ENCODE peak calls at places on chromosomes 1 and 21, in four cellular contexts. A is gastrocnemius medialis, G is upper lobe of left lung, W is heart left ventricle. U is an unnamed sample.

GRCh38 chr1:94119796-94120590 is 955 bp downstream of the ABCA4 start:
- ATAC-seq in A (no peak), G (no peak), W (no peak), U (no peak)

GRCh38 chr1:198494139-198494538 is 46.3 kb downstream of the ATP6V1G3 start:
- ATAC-seq in A (no peak), G (no peak), W (no peak), U (no peak)

GRCh38 chr1:215114154-215114933 is 31.8 kb downstream of the KCNK2 start:
- ATAC-seq in A (peak), G (peak), W (no peak), U (no peak)

GRCh38 chr1:200564319-200564718 is 56.2 kb downstream of the KIF14 start:
- ATAC-seq in A (no peak), G (no peak), W (no peak), U (no peak)

GRCh38 chr1:202018226-202018475 is 7.8 kb downstream of the ELF3 start:
- ATAC-seq in A (no peak), G (no peak), W (peak), U (no peak)

GRCh38 chr1:10917513-10918454 is 94.7 kb upstream of the TARDBP start:
- ATAC-seq in A (no peak), G (peak), W (no peak), U (no peak)

GRCh38 chr1:86155807-86156561 is 588 bp downstream of the COL24A1 start:
- ATAC-seq in A (peak), G (peak), W (peak), U (peak)

GRCh38 chr1:32933742-32934322 is 30.8 kb downstream of the RNF19B start:
- ATAC-seq in A (no peak), G (no peak), W (peak), U (peak)

GRCh38 chr1:53349968-53350852 is 22.3 kb upstream of the LRP8 start:
- ATAC-seq in A (no peak), G (no peak), W (no peak), U (no peak)

GRCh38 chr1:244995602-244996400 is 131.5 kb upstream of the HNRNPU start:
- ATAC-seq in A (no peak), G (peak), W (no peak), U (no peak)

GRCh38 chr1:68378296-68379084 is 71.3 kb downstream of the RPE65 start:
- ATAC-seq in A (no peak), G (no peak), W (no peak), U (no peak)

GRCh38 chr1:235998812-235999211 is 66.1 kb downstream of the NID1 start:
- ATAC-seq in A (no peak), G (peak), W (no peak), U (no peak)

GRCh38 chr1:152374451-152374850 is 14.6 kb upstream of the FLG2 start:
- ATAC-seq in A (no peak), G (no peak), W (peak), U (no peak)

GRCh38 chr1:86852737-86853408 is 61.1 kb downstream of the SELENOF start:
- ATAC-seq in A (no peak), G (no peak), W (no peak), U (no peak)

GRCh38 chr1:57258616-57259330 is 165.1 kb downstream of the DAB1 start:
- ATAC-seq in A (no peak), G (no peak), W (no peak), U (no peak)

GRCh38 chr1:15354580-15354965 is 55.1 kb upstream of the EFHD2 start:
- ATAC-seq in A (no peak), G (no peak), W (no peak), U (no peak)

GRCh38 chr1:8026976-8027747 is 1.1 kb upstream of the ERRFI1 start:
- ATAC-seq in A (no peak), G (peak), W (no peak), U (peak)

GRCh38 chr1:195097316-195097715 is 1510.9 kb downstream of the KCNT2 start:
- ATAC-seq in A (no peak), G (peak), W (no peak), U (no peak)

GRCh38 chr1:32780005-32780404 is 37.2 kb downstream of the YARS1 start:
- ATAC-seq in A (no peak), G (no peak), W (no peak), U (peak)

GRCh38 chr1:236280438-236281285 is 1.1 kb downstream of the ERO1B start:
- ATAC-seq in A (no peak), G (no peak), W (no peak), U (no peak)

GRCh38 chr1:30287976-30288375 is 435.4 kb downstream of the MATN1 start:
- ATAC-seq in A (no peak), G (no peak), W (no peak), U (no peak)

GRCh38 chr1:64701071-64701470 is 43.8 kb upstream of the RAVER2 start:
- ATAC-seq in A (no peak), G (no peak), W (no peak), U (no peak)

GRCh38 chr1:9737716-9738115 is 86.0 kb downstream of the CLSTN1 start:
- ATAC-seq in A (no peak), G (no peak), W (no peak), U (no peak)

GRCh38 chr1:210250998-210251679 is 18.5 kb downstream of the SERTAD4 start:
- ATAC-seq in A (peak), G (peak), W (peak), U (peak)

GRCh38 chr21:32412998-32413504 is 545 bp downstream of the EVA1C start:
- ATAC-seq in A (peak), G (peak), W (peak), U (peak)

GRCh38 chr1:176994926-176995596 is 169.5 kb downstream of the ASTN1 start:
- ATAC-seq in A (no peak), G (no peak), W (no peak), U (no peak)

GRCh38 chr1:179770887-179771502 is 27.9 kb downstream of the FAM163A start:
- ATAC-seq in A (no peak), G (no peak), W (no peak), U (no peak)

GRCh38 chr1:162157469-162157868 is 88.0 kb downstream of the NOS1AP start:
- ATAC-seq in A (no peak), G (no peak), W (no peak), U (no peak)

GRCh38 chr21:33362044-33362555 is 37.3 kb downstream of the IFNAR1 start:
- ATAC-seq in A (no peak), G (peak), W (no peak), U (no peak)

GRCh38 chr1:178192686-178193085 is 98.8 kb downstream of the RASAL2 start:
- ATAC-seq in A (no peak), G (peak), W (peak), U (peak)

GRCh38 chr1:41765109-41765655 is 153.5 kb downstream of the HIVEP3 start:
- ATAC-seq in A (no peak), G (peak), W (peak), U (no peak)

GRCh38 chr1:156746716-156747631 is 4.5 kb downstream of the HDGF start:
- ATAC-seq in A (peak), G (peak), W (peak), U (peak)

GRCh38 chr1:153699768-153700167 is 21.3 kb downstream of the NPR1 start:
- ATAC-seq in A (no peak), G (no peak), W (no peak), U (no peak)

GRCh38 chr1:166032901-166033371 is 133.9 kb downstream of the FAM78B start:
- ATAC-seq in A (peak), G (no peak), W (peak), U (no peak)
- H3K27ac ChIP-seq in A (no peak), G (no peak), W (no peak), U (no peak)

DNA sequence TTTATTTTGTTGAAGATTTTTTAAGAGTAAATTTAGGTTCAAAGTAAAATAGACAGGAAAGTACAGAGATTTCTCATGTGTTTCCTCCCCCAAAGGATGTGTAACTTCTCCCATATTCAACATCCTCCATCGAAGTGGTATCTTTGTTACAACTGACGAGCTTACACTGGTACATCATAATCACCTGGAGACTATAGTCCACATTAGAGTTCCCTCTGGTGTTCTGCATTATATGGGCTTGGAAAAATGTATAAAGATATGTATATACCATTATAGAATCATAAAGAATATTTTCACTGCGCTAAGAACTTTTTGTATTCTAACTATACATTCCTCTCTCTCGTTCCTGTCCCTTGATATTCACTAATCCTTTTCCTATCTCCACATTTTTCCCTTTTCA is 203.7 kb downstream of the AMY1C start:
- ATAC-seq in A (no peak), G (no peak), W (no peak), U (no peak)
- H3K27ac ChIP-seq in A (no peak), G (no peak), W (no peak), U (no peak)

DNA sequence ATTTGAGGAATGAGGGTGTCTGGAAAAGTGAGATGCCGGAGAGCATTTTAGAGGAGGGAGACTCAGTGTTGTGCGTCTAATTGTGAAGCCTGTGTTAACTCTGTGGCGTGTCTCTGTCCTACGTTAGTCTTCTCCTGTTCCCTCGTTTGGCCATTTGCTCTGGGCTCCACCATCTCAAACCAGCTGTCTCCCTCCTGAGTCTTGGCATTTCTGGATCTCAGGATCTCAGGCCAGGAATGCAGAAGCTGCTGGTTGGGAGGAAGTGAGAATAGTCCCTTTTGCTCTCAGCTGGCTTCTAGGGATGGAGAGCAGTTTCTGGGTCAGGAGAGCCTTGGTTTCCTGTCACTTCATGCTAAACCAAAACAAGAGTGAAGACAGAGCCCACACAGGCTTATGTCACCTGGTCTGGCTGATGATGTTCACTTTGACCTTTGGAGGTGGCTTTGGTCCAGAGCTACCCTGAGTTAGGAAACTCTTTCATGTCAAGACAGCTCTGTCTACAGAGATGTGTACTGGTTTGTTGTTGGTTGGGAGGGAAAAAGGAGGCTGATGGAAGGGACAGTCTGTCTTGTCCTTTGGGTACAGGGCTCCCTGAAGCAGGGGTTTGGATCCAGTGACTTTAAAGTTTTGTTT is 859 bp downstream of the NFASC start:
- ATAC-seq in A (no peak), G (no peak), W (no peak), U (peak)
- H3K27ac ChIP-seq in A (no peak), G (no peak), W (peak), U (peak)

GRCh38 chr1:77446841-77447555 is 165.2 kb downstream of the AK5 start:
- ATAC-seq in A (no peak), G (no peak), W (no peak), U (no peak)
- H3K27ac ChIP-seq in A (no peak), G (no peak), W (no peak), U (no peak)

GRCh38 chr1:220786337-220787068 is at the start of gene MTARC1:
- ATAC-seq in A (peak), G (peak), W (peak), U (peak)

GRCh38 chr1:220786057-220786336 is 716 bp upstream of the MTARC1 start:
- ATAC-seq in A (peak), G (peak), W (peak), U (peak)

GRCh38 chr1:220785166-220786056 is 1.3 kb upstream of the MTARC1 start:
- ATAC-seq in A (no peak), G (no peak), W (no peak), U (no peak)

GRCh38 chr1:220788146-220788545 is 1.4 kb downstream of the MTARC1 start:
- ATAC-seq in A (no peak), G (no peak), W (peak), U (no peak)

GRCh38 chr1:220787069-220787614 is 429 bp downstream of the MTARC1 start:
- ATAC-seq in A (peak), G (peak), W (peak), U (peak)
- H3K27ac ChIP-seq in A (peak), G (peak), W (peak), U (peak)

DNA sequence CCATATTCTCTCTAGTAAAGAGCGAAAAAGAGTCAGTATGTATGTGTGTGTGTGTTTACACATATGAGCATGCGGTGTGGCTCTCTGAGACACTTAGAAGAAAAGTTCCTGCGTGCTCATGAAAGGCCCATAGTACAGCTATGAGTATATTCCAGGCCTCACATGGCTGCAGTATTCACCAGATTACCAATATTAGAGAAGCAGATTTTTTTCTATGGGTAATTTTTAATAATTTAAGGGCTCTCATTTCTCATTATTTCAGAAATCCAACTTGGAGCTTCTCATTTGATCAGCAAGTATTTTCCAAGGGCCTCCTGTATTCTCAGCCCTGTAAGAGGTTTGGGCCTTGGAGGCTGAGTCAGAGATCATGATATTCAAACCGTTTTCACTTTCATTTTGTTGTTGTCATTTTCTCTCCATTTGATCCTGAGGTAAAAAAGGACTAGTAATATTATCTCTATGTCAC is 232.9 kb upstream of the SGIP1 start:
- ATAC-seq in A (peak), G (peak), W (peak), U (no peak)
- H3K27ac ChIP-seq in A (peak), G (peak), W (peak), U (peak)

DNA sequence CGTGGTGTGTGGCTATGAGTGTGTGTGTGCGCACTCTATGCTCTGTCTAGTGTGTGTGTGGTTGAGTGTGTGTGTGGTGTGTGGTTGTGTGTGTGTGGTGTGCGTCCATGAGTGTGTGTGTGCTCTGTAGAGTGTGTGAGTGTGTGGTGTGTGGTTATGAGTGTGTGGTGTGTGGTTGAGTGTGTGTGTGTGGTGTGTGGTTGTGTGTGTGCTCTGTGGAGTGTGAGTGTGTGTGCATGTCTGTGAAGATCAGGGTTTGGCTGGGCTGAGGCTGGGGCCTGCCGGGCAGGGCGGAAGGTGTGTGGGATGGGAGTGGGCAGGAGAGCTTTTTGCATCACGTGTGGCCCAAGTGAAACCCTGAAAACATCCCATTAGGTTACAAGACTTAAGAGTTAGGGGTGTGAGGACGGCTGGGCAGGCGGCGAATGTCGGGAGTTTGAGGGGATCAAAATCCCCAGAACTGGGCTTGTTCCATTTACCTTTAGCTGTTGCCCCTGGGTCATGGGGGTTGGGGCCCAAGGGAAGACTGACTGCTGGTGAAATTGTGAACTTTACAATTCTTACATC is 2.9 kb upstream of the FCMR start:
- ATAC-seq in A (no peak), G (no peak), W (no peak), U (no peak)
- H3K27ac ChIP-seq in A (no peak), G (no peak), W (no peak), U (no peak)

GRCh38 chr1:224213438-224214119 is 30.5 kb downstream of the DEGS1 start:
- ATAC-seq in A (no peak), G (peak), W (no peak), U (no peak)
- H3K27ac ChIP-seq in A (no peak), G (peak), W (no peak), U (no peak)

DNA sequence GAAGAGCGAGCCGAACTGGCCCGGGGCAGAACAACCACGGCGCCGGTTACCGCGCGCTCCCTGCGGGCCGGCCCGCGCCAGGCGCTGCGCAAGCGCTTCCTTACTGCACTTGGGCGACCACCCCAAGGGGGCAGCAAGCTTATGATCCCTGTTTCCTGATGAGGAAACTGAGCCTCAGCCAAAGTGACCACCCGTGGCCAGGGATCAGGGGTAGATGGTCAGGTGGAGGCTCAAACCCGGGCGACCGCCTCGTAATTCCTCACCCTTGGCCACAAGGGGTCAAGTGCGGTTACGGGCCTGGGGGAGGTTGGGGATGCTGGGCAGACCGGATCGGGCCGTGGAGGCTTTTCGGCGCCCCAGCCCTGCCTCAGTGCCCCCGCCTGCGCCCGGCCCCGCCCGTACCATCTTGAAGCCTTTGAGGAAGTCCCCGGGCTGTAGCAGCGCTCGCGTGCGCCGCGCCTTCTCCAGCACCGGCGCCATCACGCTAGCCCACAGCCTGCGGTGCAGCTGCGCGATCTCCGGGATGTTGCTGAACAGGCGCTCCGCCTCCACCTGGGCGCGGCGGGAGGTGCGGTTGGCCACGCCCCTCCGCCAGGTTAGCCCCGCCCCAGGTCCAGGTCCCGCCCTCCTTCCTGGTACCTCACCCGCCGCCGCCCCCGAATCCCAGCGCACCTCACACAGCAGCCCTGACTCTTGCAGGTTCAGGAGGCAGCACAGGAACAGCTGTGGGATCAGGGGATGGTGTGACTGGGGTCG is 5.3 kb upstream of the TNFRSF25 start:
- ATAC-seq in A (no peak), G (no peak), W (no peak), U (no peak)
- H3K27ac ChIP-seq in A (no peak), G (no peak), W (no peak), U (no peak)

U was measured in gastroesophageal sphincter.